ENCODE peak calls at places on chromosomes 5 and 9, in four cellular contexts. B, T, R and Z are unnamed samples.

GRCh38 chr9:110714314-110714713 is 45.7 kb downstream of the MUSK start:
- DNase-seq in B (no peak), T (no peak), R (no peak), Z (no peak)

GRCh38 chr9:104075801-104076753 is 18.0 kb upstream of the SMC2 start:
- DNase-seq in B (no peak), T (peak), R (no peak), Z (peak)

GRCh38 chr5:60514152-60514551 is 185.8 kb downstream of the DEPDC1B start:
- DNase-seq in B (no peak), T (no peak), R (no peak), Z (peak)

GRCh38 chr9:20395671-20396070 is 226.6 kb downstream of the MLLT3 start:
- DNase-seq in B (no peak), T (no peak), R (no peak), Z (no peak)

GRCh38 chr9:84254972-84255371 is 85.6 kb downstream of the SLC28A3 start:
- DNase-seq in B (no peak), T (peak), R (no peak), Z (no peak)

GRCh38 chr9:73118898-73119554 is 32.6 kb upstream of the ANXA1 start:
- DNase-seq in B (no peak), T (peak), R (no peak), Z (no peak)

GRCh38 chr5:103450333-103451061 is 112.1 kb downstream of the NUDT12 start:
- DNase-seq in B (no peak), T (peak), R (no peak), Z (no peak)

GRCh38 chr5:65769539-65769938 is 47.5 kb downstream of the NLN start:
- DNase-seq in B (no peak), T (peak), R (no peak), Z (no peak)

GRCh38 chr9:2134391-2134790 is 119.2 kb downstream of the SMARCA2 start:
- DNase-seq in B (no peak), T (no peak), R (no peak), Z (no peak)

GRCh38 chr5:91417219-91417618 is 34.1 kb upstream of the ARRDC3 start:
- DNase-seq in B (no peak), T (no peak), R (no peak), Z (peak)

GRCh38 chr9:79565245-79565644 is 6.5 kb upstream of the TLE4 start:
- DNase-seq in B (no peak), T (peak), R (no peak), Z (no peak)

GRCh38 chr9:22913518-22913917 is 466.9 kb downstream of the DMRTA1 start:
- DNase-seq in B (no peak), T (no peak), R (no peak), Z (no peak)

GRCh38 chr9:98944130-98945074 is 695 bp downstream of the COL15A1 start:
- DNase-seq in B (peak), T (peak), R (no peak), Z (peak)

GRCh38 chr5:150789943-150790611 is 11.5 kb downstream of the SMIM3 start:
- DNase-seq in B (no peak), T (peak), R (peak), Z (peak)

GRCh38 chr5:139137703-139138102 is 60.5 kb downstream of the SIL1 start:
- DNase-seq in B (no peak), T (peak), R (no peak), Z (peak)

GRCh38 chr9:90508940-90509339 is 133.7 kb downstream of the DIRAS2 start:
- DNase-seq in B (no peak), T (no peak), R (no peak), Z (no peak)

GRCh38 chr5:133455681-133456080 is 156.7 kb downstream of the FSTL4 start:
- DNase-seq in B (no peak), T (no peak), R (no peak), Z (no peak)

GRCh38 chr9:69254223-69254622 is 70.8 kb upstream of the ENTREP1 start:
- DNase-seq in B (no peak), T (no peak), R (no peak), Z (no peak)

GRCh38 chr5:134151723-134152122 is 25.0 kb downstream of the SKP1 start:
- DNase-seq in B (no peak), T (no peak), R (no peak), Z (no peak)

GRCh38 chr9:33143241-33143642 is 23.9 kb downstream of the B4GALT1 start:
- DNase-seq in B (no peak), T (peak), R (no peak), Z (peak)

GRCh38 chr5:91049800-91050199 is 333.3 kb downstream of the ARRDC3 start:
- DNase-seq in B (no peak), T (peak), R (no peak), Z (no peak)

GRCh38 chr5:162068412-162068811 is 839 bp downstream of the GABRG2 start:
- DNase-seq in B (no peak), T (peak), R (peak), Z (peak)

GRCh38 chr9:129451669-129452068 is 169.2 kb downstream of the C9orf50 start:
- DNase-seq in B (no peak), T (no peak), R (no peak), Z (no peak)

GRCh38 chr5:150070277-150070638 is 16.1 kb downstream of the CSF1R start:
- DNase-seq in B (peak), T (no peak), R (no peak), Z (no peak)

GRCh38 chr9:38370231-38370630 is 22.3 kb upstream of the ALDH1B1 start:
- DNase-seq in B (no peak), T (no peak), R (no peak), Z (no peak)

GRCh38 chr9:38372685-38373619 is 19.6 kb upstream of the ALDH1B1 start:
- DNase-seq in B (no peak), T (no peak), R (no peak), Z (no peak)

GRCh38 chr9:38368731-38369130 is 23.8 kb upstream of the ALDH1B1 start:
- DNase-seq in B (no peak), T (peak), R (no peak), Z (no peak)

GRCh38 chr9:38373679-38374078 is 18.8 kb upstream of the ALDH1B1 start:
- DNase-seq in B (no peak), T (no peak), R (no peak), Z (no peak)

GRCh38 chr9:38371495-38371894 is 21.0 kb upstream of the ALDH1B1 start:
- DNase-seq in B (no peak), T (peak), R (peak), Z (peak)
- TF ChIP-seq CTCF in B (peak), T (peak), R (peak), Z (no peak)

GRCh38 chr9:133369923-133370322 is 5.9 kb downstream of the SURF4 start:
- DNase-seq in B (no peak), T (no peak), R (no peak), Z (no peak)

GRCh38 chr9:133370680-133371079 is 5.2 kb downstream of the SURF4 start:
- DNase-seq in B (no peak), T (no peak), R (no peak), Z (no peak)

GRCh38 chr9:133372144-133372543 is 3.7 kb downstream of the SURF4 start:
- DNase-seq in B (no peak), T (no peak), R (no peak), Z (no peak)

GRCh38 chr9:133369419-133369818 is 6.4 kb downstream of the SURF4 start:
- DNase-seq in B (no peak), T (no peak), R (no peak), Z (no peak)

DNA sequence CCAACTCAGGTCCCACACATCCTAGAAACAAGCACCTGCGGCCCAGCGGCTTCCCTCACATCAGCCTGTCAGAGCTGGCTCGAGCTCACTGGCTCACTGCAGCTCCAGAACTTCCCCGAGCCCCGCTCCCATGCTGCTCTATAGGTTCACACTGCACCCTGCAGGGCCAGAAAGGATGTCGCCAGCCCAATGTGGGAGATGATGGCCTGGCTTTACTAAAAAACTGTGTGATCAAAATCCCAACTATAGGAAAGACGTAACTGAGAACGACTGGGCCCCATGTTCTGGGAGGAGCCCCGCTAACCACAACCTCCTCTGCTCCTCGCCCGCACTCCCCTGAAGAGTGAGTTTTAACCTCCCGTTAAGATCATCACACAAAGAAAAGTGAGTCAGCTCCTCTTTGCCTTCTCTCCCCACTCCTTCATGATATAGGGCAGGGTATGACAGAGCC is 4.6 kb downstream of the SURF4 start:
- DNase-seq in B (no peak), T (peak), R (peak), Z (peak)
- H3K4me3 ChIP-seq in B (no peak), T (no peak), R (no peak), Z (peak)

DNA sequence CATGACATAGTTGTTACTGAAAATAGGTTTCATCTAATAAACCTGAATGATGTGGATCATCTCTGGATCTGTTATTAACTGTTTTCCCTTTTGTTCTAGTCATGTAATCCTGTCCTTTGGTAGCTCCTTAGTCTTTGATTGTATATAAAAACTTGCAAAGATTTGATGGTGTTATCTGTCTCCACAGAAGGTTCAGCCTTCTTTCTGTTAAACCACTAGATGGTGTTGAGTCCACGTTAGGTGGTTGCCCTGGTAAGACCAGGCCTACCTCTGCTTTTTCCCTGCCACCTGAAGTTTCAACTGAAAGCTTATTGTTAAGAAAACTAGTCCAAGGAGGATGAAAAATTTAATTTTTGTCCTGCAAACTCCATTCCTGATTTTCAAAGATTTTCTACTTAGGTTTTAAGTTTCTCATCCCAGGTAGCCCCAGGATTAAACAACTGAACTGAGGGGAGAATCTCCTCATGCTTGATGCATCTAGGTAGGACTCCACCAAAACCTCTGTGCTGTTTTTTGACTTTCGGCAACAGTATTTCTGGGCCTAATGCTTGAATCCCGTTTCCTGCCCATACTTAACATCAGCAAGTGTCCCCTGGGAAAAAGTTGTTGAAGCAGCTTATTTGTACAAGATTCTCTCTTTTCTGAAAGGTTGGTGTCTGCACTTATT is 68.5 kb downstream of the RICTOR start:
- DNase-seq in B (no peak), T (peak), R (no peak), Z (no peak)
- TF ChIP-seq CTCF in B (no peak), T (peak), R (peak), Z (no peak)

GRCh38 chr5:175815126-175815913 is 56.1 kb upstream of the CPLX2 start:
- DNase-seq in B (peak), T (no peak), R (no peak), Z (no peak)
- H3K4me3 ChIP-seq in B (no peak), T (no peak), R (no peak), Z (no peak)

GRCh38 chr5:111068208-111068607 is 3.3 kb upstream of the TSLP start:
- DNase-seq in B (no peak), T (peak), R (no peak), Z (no peak)

GRCh38 chr5:111061618-111062017 is 9.9 kb upstream of the TSLP start:
- DNase-seq in B (no peak), T (peak), R (no peak), Z (no peak)

GRCh38 chr5:111060169-111060568 is 11.3 kb upstream of the TSLP start:
- DNase-seq in B (no peak), T (no peak), R (no peak), Z (no peak)

GRCh38 chr5:111066261-111066938 is 5.1 kb upstream of the TSLP start:
- DNase-seq in B (no peak), T (peak), R (no peak), Z (no peak)

GRCh38 chr5:111063709-111064322 is 7.7 kb upstream of the TSLP start:
- DNase-seq in B (no peak), T (peak), R (no peak), Z (no peak)
- TF ChIP-seq CTCF in B (no peak), T (peak), R (peak), Z (peak)

GRCh38 chr9:133862585-133863041 is 124.5 kb upstream of the SARDH start:
- DNase-seq in B (no peak), T (no peak), R (no peak), Z (peak)
- H3K4me3 ChIP-seq in B (no peak), T (no peak), R (no peak), Z (no peak)